ENCODE peak calls at places on chromosomes 5 and 9, in six cellular contexts. One of them, this sample, is unnamed.

GRCh38 chr5:72302171-72302570 is 17.9 kb downstream of the MRPS27 start:
- DNase-seq in caudate nucleus: no peak
- DNase-seq in naive thymus-derived CD8-positive, alpha-beta T cell: no peak
- DNase-seq in dorsolateral prefrontal cortex: no peak
- DNase-seq in neural crest cell: no peak
- DNase-seq in hypothalamus: no peak
- DNase-seq in this sample: no peak

GRCh38 chr9:109092051-109092580 is 27.6 kb downstream of the TMEM245 start:
- DNase-seq in neural crest cell: no peak
- DNase-seq in hypothalamus: no peak
- DNase-seq in dorsolateral prefrontal cortex: no peak
- DNase-seq in naive thymus-derived CD8-positive, alpha-beta T cell: no peak
- DNase-seq in caudate nucleus: no peak
- DNase-seq in this sample: no peak

GRCh38 chr9:16316406-16316805 is 554.1 kb downstream of the BNC2 start:
- DNase-seq in dorsolateral prefrontal cortex: no peak
- DNase-seq in caudate nucleus: no peak
- DNase-seq in neural crest cell: no peak
- DNase-seq in hypothalamus: no peak
- DNase-seq in naive thymus-derived CD8-positive, alpha-beta T cell: no peak
- DNase-seq in this sample: no peak

GRCh38 chr5:10656176-10656830 is 92.4 kb downstream of the ANKRD33B start:
- DNase-seq in neural crest cell: no peak
- DNase-seq in caudate nucleus: no peak
- DNase-seq in naive thymus-derived CD8-positive, alpha-beta T cell: no peak
- DNase-seq in dorsolateral prefrontal cortex: no peak
- DNase-seq in hypothalamus: no peak
- DNase-seq in this sample: no peak

GRCh38 chr9:70935856-70936255 is 185.6 kb downstream of the TRPM3 start:
- DNase-seq in naive thymus-derived CD8-positive, alpha-beta T cell: no peak
- DNase-seq in neural crest cell: no peak
- DNase-seq in dorsolateral prefrontal cortex: no peak
- DNase-seq in caudate nucleus: no peak
- DNase-seq in hypothalamus: no peak
- DNase-seq in this sample: no peak

GRCh38 chr5:151633892-151634291 is 42.8 kb upstream of the FAT2 start:
- DNase-seq in neural crest cell: no peak
- DNase-seq in dorsolateral prefrontal cortex: no peak
- DNase-seq in hypothalamus: no peak
- DNase-seq in naive thymus-derived CD8-positive, alpha-beta T cell: no peak
- DNase-seq in caudate nucleus: no peak
- DNase-seq in this sample: no peak

GRCh38 chr5:138241688-138242547 is 28.8 kb upstream of the CDC23 start:
- DNase-seq in dorsolateral prefrontal cortex: peak
- DNase-seq in hypothalamus: no peak
- DNase-seq in naive thymus-derived CD8-positive, alpha-beta T cell: no peak
- DNase-seq in neural crest cell: peak
- DNase-seq in caudate nucleus: no peak
- DNase-seq in this sample: no peak

GRCh38 chr9:136928591-136928990 is 15.9 kb downstream of the FBXW5 start:
- DNase-seq in naive thymus-derived CD8-positive, alpha-beta T cell: no peak
- DNase-seq in neural crest cell: no peak
- DNase-seq in dorsolateral prefrontal cortex: no peak
- DNase-seq in caudate nucleus: no peak
- DNase-seq in hypothalamus: no peak
- DNase-seq in this sample: no peak

GRCh38 chr9:114426046-114426948 is 38.5 kb upstream of the AKNA start:
- DNase-seq in hypothalamus: no peak
- DNase-seq in naive thymus-derived CD8-positive, alpha-beta T cell: no peak
- DNase-seq in dorsolateral prefrontal cortex: no peak
- DNase-seq in neural crest cell: no peak
- DNase-seq in caudate nucleus: no peak
- DNase-seq in this sample: no peak

GRCh38 chr5:31096238-31096865 is 97.1 kb upstream of the CDH6 start:
- DNase-seq in naive thymus-derived CD8-positive, alpha-beta T cell: no peak
- DNase-seq in dorsolateral prefrontal cortex: no peak
- DNase-seq in neural crest cell: no peak
- DNase-seq in caudate nucleus: no peak
- DNase-seq in hypothalamus: no peak
- DNase-seq in this sample: no peak

GRCh38 chr5:96747718-96748117 is 60.0 kb downstream of the ERAP1 start:
- DNase-seq in dorsolateral prefrontal cortex: no peak
- DNase-seq in naive thymus-derived CD8-positive, alpha-beta T cell: no peak
- DNase-seq in neural crest cell: no peak
- DNase-seq in hypothalamus: no peak
- DNase-seq in caudate nucleus: no peak
- DNase-seq in this sample: no peak

GRCh38 chr5:121525731-121526130 is 326.0 kb upstream of the FTMT start:
- DNase-seq in dorsolateral prefrontal cortex: no peak
- DNase-seq in naive thymus-derived CD8-positive, alpha-beta T cell: no peak
- DNase-seq in neural crest cell: no peak
- DNase-seq in hypothalamus: no peak
- DNase-seq in caudate nucleus: no peak
- DNase-seq in this sample: no peak

GRCh38 chr5:99331061-99331460 is 402.3 kb upstream of the CHD1 start:
- DNase-seq in dorsolateral prefrontal cortex: no peak
- DNase-seq in hypothalamus: no peak
- DNase-seq in caudate nucleus: no peak
- DNase-seq in naive thymus-derived CD8-positive, alpha-beta T cell: no peak
- DNase-seq in neural crest cell: no peak
- DNase-seq in this sample: no peak

GRCh38 chr5:64834037-64834436 is 65.3 kb downstream of the CWC27 start:
- DNase-seq in dorsolateral prefrontal cortex: no peak
- DNase-seq in neural crest cell: no peak
- DNase-seq in hypothalamus: no peak
- DNase-seq in caudate nucleus: no peak
- DNase-seq in naive thymus-derived CD8-positive, alpha-beta T cell: no peak
- DNase-seq in this sample: no peak

GRCh38 chr5:14062178-14062577 is 81.0 kb upstream of the TRIO start:
- DNase-seq in naive thymus-derived CD8-positive, alpha-beta T cell: no peak
- DNase-seq in neural crest cell: no peak
- DNase-seq in dorsolateral prefrontal cortex: no peak
- DNase-seq in caudate nucleus: no peak
- DNase-seq in hypothalamus: no peak
- DNase-seq in this sample: no peak

GRCh38 chr5:175728885-175729828 is 71.3 kb downstream of the HRH2 start:
- DNase-seq in naive thymus-derived CD8-positive, alpha-beta T cell: no peak
- DNase-seq in hypothalamus: no peak
- DNase-seq in caudate nucleus: no peak
- DNase-seq in neural crest cell: peak
- DNase-seq in dorsolateral prefrontal cortex: no peak
- DNase-seq in this sample: no peak

GRCh38 chr5:773517-774264 is 10.8 kb downstream of the ZDHHC11B start:
- DNase-seq in caudate nucleus: no peak
- DNase-seq in naive thymus-derived CD8-positive, alpha-beta T cell: no peak
- DNase-seq in dorsolateral prefrontal cortex: no peak
- DNase-seq in neural crest cell: no peak
- DNase-seq in hypothalamus: no peak
- DNase-seq in this sample: no peak

GRCh38 chr5:90437663-90438062 is 28.1 kb upstream of the CETN3 start:
- DNase-seq in hypothalamus: no peak
- DNase-seq in caudate nucleus: no peak
- DNase-seq in dorsolateral prefrontal cortex: no peak
- DNase-seq in neural crest cell: no peak
- DNase-seq in naive thymus-derived CD8-positive, alpha-beta T cell: no peak
- DNase-seq in this sample: no peak

GRCh38 chr9:98778251-98778650 is 18.1 kb downstream of the ANKS6 start:
- DNase-seq in neural crest cell: no peak
- DNase-seq in dorsolateral prefrontal cortex: no peak
- DNase-seq in naive thymus-derived CD8-positive, alpha-beta T cell: no peak
- DNase-seq in caudate nucleus: no peak
- DNase-seq in hypothalamus: no peak
- DNase-seq in this sample: no peak

GRCh38 chr9:17229945-17230560 is 95.2 kb downstream of the CNTLN start:
- DNase-seq in hypothalamus: no peak
- DNase-seq in dorsolateral prefrontal cortex: no peak
- DNase-seq in naive thymus-derived CD8-positive, alpha-beta T cell: no peak
- DNase-seq in neural crest cell: no peak
- DNase-seq in caudate nucleus: no peak
- DNase-seq in this sample: no peak

GRCh38 chr5:94524841-94525697 is 93.3 kb downstream of the KIAA0825 start:
- DNase-seq in neural crest cell: no peak
- DNase-seq in dorsolateral prefrontal cortex: no peak
- DNase-seq in hypothalamus: no peak
- DNase-seq in caudate nucleus: no peak
- DNase-seq in naive thymus-derived CD8-positive, alpha-beta T cell: no peak
- DNase-seq in this sample: no peak

GRCh38 chr5:141654298-141654697 is 3.1 kb upstream of the FCHSD1 start:
- DNase-seq in dorsolateral prefrontal cortex: no peak
- DNase-seq in hypothalamus: no peak
- DNase-seq in naive thymus-derived CD8-positive, alpha-beta T cell: no peak
- DNase-seq in neural crest cell: no peak
- DNase-seq in caudate nucleus: no peak
- DNase-seq in this sample: no peak

GRCh38 chr9:122200960-122201635 is 27.7 kb downstream of the LHX6 start:
- DNase-seq in neural crest cell: no peak
- DNase-seq in hypothalamus: no peak
- DNase-seq in caudate nucleus: no peak
- DNase-seq in naive thymus-derived CD8-positive, alpha-beta T cell: no peak
- DNase-seq in dorsolateral prefrontal cortex: no peak
- DNase-seq in this sample: no peak

GRCh38 chr9:21801683-21802417 is 586 bp upstream of the MTAP start:
- DNase-seq in caudate nucleus: no peak
- DNase-seq in neural crest cell: peak
- DNase-seq in hypothalamus: no peak
- DNase-seq in dorsolateral prefrontal cortex: peak
- DNase-seq in naive thymus-derived CD8-positive, alpha-beta T cell: no peak
- DNase-seq in this sample: no peak

GRCh38 chr5:149886697-149887470 is 57.7 kb downstream of the PDE6A start:
- DNase-seq in dorsolateral prefrontal cortex: no peak
- DNase-seq in caudate nucleus: no peak
- DNase-seq in neural crest cell: no peak
- DNase-seq in hypothalamus: no peak
- DNase-seq in naive thymus-derived CD8-positive, alpha-beta T cell: no peak
- DNase-seq in this sample: no peak

GRCh38 chr5:36442352-36442751 is 140.7 kb upstream of the RANBP3L start:
- DNase-seq in neural crest cell: no peak
- DNase-seq in caudate nucleus: no peak
- DNase-seq in dorsolateral prefrontal cortex: no peak
- DNase-seq in naive thymus-derived CD8-positive, alpha-beta T cell: no peak
- DNase-seq in hypothalamus: no peak
- DNase-seq in this sample: no peak

GRCh38 chr5:142863856-142864255 is 93.7 kb downstream of the ARHGAP26 start:
- DNase-seq in dorsolateral prefrontal cortex: no peak
- DNase-seq in neural crest cell: no peak
- DNase-seq in hypothalamus: no peak
- DNase-seq in caudate nucleus: no peak
- DNase-seq in naive thymus-derived CD8-positive, alpha-beta T cell: no peak
- DNase-seq in this sample: no peak

GRCh38 chr9:136343884-136344269 is 16.5 kb downstream of the GPSM1 start:
- DNase-seq in neural crest cell: no peak
- DNase-seq in naive thymus-derived CD8-positive, alpha-beta T cell: no peak
- DNase-seq in caudate nucleus: no peak
- DNase-seq in hypothalamus: no peak
- DNase-seq in dorsolateral prefrontal cortex: no peak
- DNase-seq in this sample: no peak

GRCh38 chr5:74772359-74772758 is 5.3 kb downstream of the NSA2 start:
- DNase-seq in dorsolateral prefrontal cortex: no peak
- DNase-seq in hypothalamus: no peak
- DNase-seq in naive thymus-derived CD8-positive, alpha-beta T cell: no peak
- DNase-seq in caudate nucleus: no peak
- DNase-seq in neural crest cell: no peak
- DNase-seq in this sample: no peak

GRCh38 chr5:54703091-54703490 is 185.5 kb downstream of the SNX18 start:
- DNase-seq in naive thymus-derived CD8-positive, alpha-beta T cell: no peak
- DNase-seq in hypothalamus: no peak
- DNase-seq in neural crest cell: no peak
- DNase-seq in dorsolateral prefrontal cortex: no peak
- DNase-seq in caudate nucleus: no peak
- DNase-seq in this sample: peak

GRCh38 chr5:17046320-17046719 is 110.2 kb upstream of the MYO10 start:
- DNase-seq in dorsolateral prefrontal cortex: no peak
- DNase-seq in hypothalamus: no peak
- DNase-seq in neural crest cell: no peak
- DNase-seq in caudate nucleus: no peak
- DNase-seq in naive thymus-derived CD8-positive, alpha-beta T cell: no peak
- DNase-seq in this sample: no peak

GRCh38 chr9:93824386-93825294 is 130.5 kb downstream of the BARX1 start:
- DNase-seq in dorsolateral prefrontal cortex: no peak
- DNase-seq in naive thymus-derived CD8-positive, alpha-beta T cell: no peak
- DNase-seq in hypothalamus: no peak
- DNase-seq in neural crest cell: no peak
- DNase-seq in caudate nucleus: no peak
- DNase-seq in this sample: no peak

GRCh38 chr5:72364186-72364585 is 44.0 kb downstream of the PTCD2 start:
- DNase-seq in dorsolateral prefrontal cortex: no peak
- DNase-seq in hypothalamus: no peak
- DNase-seq in neural crest cell: no peak
- DNase-seq in caudate nucleus: no peak
- DNase-seq in naive thymus-derived CD8-positive, alpha-beta T cell: no peak
- DNase-seq in this sample: no peak

GRCh38 chr9:99356512-99356971 is 134.5 kb downstream of the SEC61B start:
- DNase-seq in neural crest cell: no peak
- DNase-seq in hypothalamus: no peak
- DNase-seq in naive thymus-derived CD8-positive, alpha-beta T cell: no peak
- DNase-seq in dorsolateral prefrontal cortex: peak
- DNase-seq in caudate nucleus: no peak
- DNase-seq in this sample: no peak

GRCh38 chr5:55994502-55994997 is at the start of gene IL6ST:
- DNase-seq in dorsolateral prefrontal cortex: no peak
- DNase-seq in caudate nucleus: peak
- DNase-seq in neural crest cell: no peak
- DNase-seq in naive thymus-derived CD8-positive, alpha-beta T cell: peak
- DNase-seq in hypothalamus: no peak
- DNase-seq in this sample: no peak

GRCh38 chr9:37529111-37529510 is 43.4 kb downstream of the POLR1E start:
- DNase-seq in dorsolateral prefrontal cortex: peak
- DNase-seq in naive thymus-derived CD8-positive, alpha-beta T cell: peak
- DNase-seq in neural crest cell: no peak
- DNase-seq in caudate nucleus: no peak
- DNase-seq in hypothalamus: no peak
- DNase-seq in this sample: no peak

GRCh38 chr9:99433555-99433954 is 211.5 kb downstream of the SEC61B start:
- DNase-seq in caudate nucleus: no peak
- DNase-seq in neural crest cell: no peak
- DNase-seq in naive thymus-derived CD8-positive, alpha-beta T cell: peak
- DNase-seq in dorsolateral prefrontal cortex: no peak
- DNase-seq in hypothalamus: no peak
- DNase-seq in this sample: no peak

GRCh38 chr9:137380606-137381005 is 42.4 kb downstream of the EXD3 start:
- DNase-seq in neural crest cell: no peak
- DNase-seq in dorsolateral prefrontal cortex: no peak
- DNase-seq in naive thymus-derived CD8-positive, alpha-beta T cell: no peak
- DNase-seq in caudate nucleus: no peak
- DNase-seq in hypothalamus: no peak
- DNase-seq in this sample: no peak

GRCh38 chr5:17928571-17928970 is 294.3 kb downstream of the TAF11L14 start:
- DNase-seq in caudate nucleus: no peak
- DNase-seq in hypothalamus: no peak
- DNase-seq in dorsolateral prefrontal cortex: peak
- DNase-seq in naive thymus-derived CD8-positive, alpha-beta T cell: no peak
- DNase-seq in neural crest cell: no peak
- DNase-seq in this sample: no peak

GRCh38 chr5:132086277-132086794 is 12.7 kb downstream of the CSF2 start:
- DNase-seq in caudate nucleus: no peak
- DNase-seq in naive thymus-derived CD8-positive, alpha-beta T cell: no peak
- DNase-seq in dorsolateral prefrontal cortex: no peak
- DNase-seq in hypothalamus: no peak
- DNase-seq in neural crest cell: no peak
- DNase-seq in this sample: no peak

This sample was measured in C1 segment of cervical spinal cord.